ENCODE peak calls at places on chromosomes 6 and 20, in seven cellular contexts. One of them, this sample, is unnamed.

GRCh38 chr6:109292420-109292819 is 89.8 kb downstream of the CD164 start:
- DNase-seq in mesenchymal stem cell: no peak
- DNase-seq in neuronal stem cell: no peak
- DNase-seq in IMR-90: no peak
- DNase-seq in H1: no peak
- DNase-seq in H9: peak
- DNase-seq in mesendoderm: peak
- DNase-seq in this sample: no peak

GRCh38 chr20:14996883-14997672 is 659.7 kb upstream of the FLRT3 start:
- DNase-seq in IMR-90: no peak
- DNase-seq in mesendoderm: no peak
- DNase-seq in H1: no peak
- DNase-seq in mesenchymal stem cell: no peak
- DNase-seq in H9: no peak
- DNase-seq in neuronal stem cell: no peak
- DNase-seq in this sample: peak

GRCh38 chr20:37907330-37907676 is 4.4 kb downstream of the VSTM2L start:
- DNase-seq in H9: no peak
- DNase-seq in mesendoderm: no peak
- DNase-seq in IMR-90: no peak
- DNase-seq in mesenchymal stem cell: no peak
- DNase-seq in neuronal stem cell: no peak
- DNase-seq in H1: no peak
- DNase-seq in this sample: no peak

GRCh38 chr6:123402052-123402451 is 234.7 kb downstream of the TRDN start:
- DNase-seq in mesenchymal stem cell: peak
- DNase-seq in H9: no peak
- DNase-seq in mesendoderm: peak
- DNase-seq in H1: no peak
- DNase-seq in neuronal stem cell: no peak
- DNase-seq in IMR-90: no peak
- DNase-seq in this sample: no peak

GRCh38 chr6:34447915-34448314 is 18.0 kb upstream of the PACSIN1 start:
- DNase-seq in IMR-90: no peak
- DNase-seq in mesendoderm: no peak
- DNase-seq in H9: peak
- DNase-seq in mesenchymal stem cell: no peak
- DNase-seq in H1: peak
- DNase-seq in neuronal stem cell: no peak
- DNase-seq in this sample: peak

GRCh38 chr20:53216856-53217576 is 244.9 kb downstream of the TSHZ2 start:
- DNase-seq in H9: peak
- DNase-seq in neuronal stem cell: peak
- DNase-seq in mesenchymal stem cell: peak
- DNase-seq in H1: peak
- DNase-seq in IMR-90: no peak
- DNase-seq in mesendoderm: peak
- DNase-seq in this sample: peak

GRCh38 chr20:53883098-53883762 is 187.2 kb downstream of the BCAS1 start:
- DNase-seq in H1: no peak
- DNase-seq in H9: no peak
- DNase-seq in neuronal stem cell: no peak
- DNase-seq in IMR-90: peak
- DNase-seq in mesenchymal stem cell: peak
- DNase-seq in mesendoderm: no peak
- DNase-seq in this sample: no peak

GRCh38 chr20:11993886-11994466 is 76.3 kb downstream of the BTBD3 start:
- DNase-seq in mesendoderm: peak
- DNase-seq in mesenchymal stem cell: no peak
- DNase-seq in IMR-90: no peak
- DNase-seq in neuronal stem cell: no peak
- DNase-seq in H1: no peak
- DNase-seq in H9: peak
- DNase-seq in this sample: no peak

GRCh38 chr6:73394577-73395354 is at the start of gene DDX43:
- DNase-seq in H9: peak
- DNase-seq in neuronal stem cell: no peak
- DNase-seq in IMR-90: no peak
- DNase-seq in mesenchymal stem cell: no peak
- DNase-seq in mesendoderm: peak
- DNase-seq in H1: peak
- DNase-seq in this sample: peak

GRCh38 chr6:73393278-73393677 is 1.4 kb upstream of the DDX43 start:
- DNase-seq in H1: no peak
- DNase-seq in neuronal stem cell: no peak
- DNase-seq in mesenchymal stem cell: no peak
- DNase-seq in IMR-90: peak
- DNase-seq in H9: no peak
- DNase-seq in mesendoderm: no peak
- DNase-seq in this sample: peak

GRCh38 chr6:73389854-73390253 is 4.8 kb upstream of the DDX43 start:
- DNase-seq in mesenchymal stem cell: no peak
- DNase-seq in mesendoderm: no peak
- DNase-seq in IMR-90: no peak
- DNase-seq in H9: peak
- DNase-seq in neuronal stem cell: no peak
- DNase-seq in H1: peak
- DNase-seq in this sample: no peak

GRCh38 chr6:73388800-73389512 is 5.7 kb upstream of the DDX43 start:
- DNase-seq in mesenchymal stem cell: peak
- DNase-seq in H1: peak
- DNase-seq in H9: peak
- DNase-seq in neuronal stem cell: peak
- DNase-seq in IMR-90: peak
- DNase-seq in mesendoderm: peak
- DNase-seq in this sample: peak

DNA sequence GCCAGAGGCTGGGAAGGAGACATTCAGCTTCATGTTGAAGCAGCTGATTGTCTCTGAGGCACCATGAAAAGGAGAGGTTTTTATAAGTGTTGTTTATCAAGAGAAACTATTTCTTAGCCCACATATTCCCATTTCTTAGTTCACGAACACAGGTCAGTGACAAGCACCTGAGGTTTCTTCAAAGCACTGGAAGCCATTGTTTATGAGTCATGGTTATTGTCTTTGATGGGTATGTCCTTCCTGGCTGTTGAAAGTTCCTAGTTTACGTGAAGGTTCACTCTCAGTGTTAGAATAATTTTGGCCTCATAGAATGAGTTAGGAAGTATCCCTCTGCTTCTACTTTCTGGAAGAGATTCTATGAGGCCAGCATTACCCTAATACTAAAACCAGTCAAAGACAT is 2.9 kb upstream of the DDX43 start:
- DNase-seq in IMR-90: no peak
- DNase-seq in mesendoderm: peak
- DNase-seq in neuronal stem cell: no peak
- DNase-seq in H1: no peak
- DNase-seq in H9: no peak
- DNase-seq in mesenchymal stem cell: no peak
- DNase-seq in this sample: no peak
- H2BK120ac ChIP-seq in IMR-90: no peak
- H2BK120ac ChIP-seq in mesendoderm: no peak
- H2BK120ac ChIP-seq in neuronal stem cell: no peak
- H2BK120ac ChIP-seq in H1: no peak
- H2BK120ac ChIP-seq in H9: no peak
- H2BK120ac ChIP-seq in mesenchymal stem cell: no peak
- H2BK120ac ChIP-seq in this sample: no peak

GRCh38 chr6:168605964-168606363 is 165.0 kb downstream of the SMOC2 start:
- DNase-seq in H9: no peak
- DNase-seq in mesenchymal stem cell: no peak
- DNase-seq in H1: peak
- DNase-seq in IMR-90: no peak
- DNase-seq in neuronal stem cell: no peak
- DNase-seq in mesendoderm: no peak
- DNase-seq in this sample: no peak
- H2BK120ac ChIP-seq in H9: no peak
- H2BK120ac ChIP-seq in mesenchymal stem cell: no peak
- H2BK120ac ChIP-seq in H1: no peak
- H2BK120ac ChIP-seq in IMR-90: no peak
- H2BK120ac ChIP-seq in neuronal stem cell: no peak
- H2BK120ac ChIP-seq in mesendoderm: no peak
- H2BK120ac ChIP-seq in this sample: no peak

GRCh38 chr6:169741344-169741743 is 10.0 kb downstream of the DYNLT2 start:
- DNase-seq in mesendoderm: no peak
- DNase-seq in mesenchymal stem cell: no peak
- DNase-seq in IMR-90: peak
- DNase-seq in neuronal stem cell: no peak
- DNase-seq in H9: no peak
- DNase-seq in H1: no peak
- DNase-seq in this sample: no peak

GRCh38 chr6:169746556-169746955 is 4.8 kb downstream of the DYNLT2 start:
- DNase-seq in mesenchymal stem cell: no peak
- DNase-seq in H1: no peak
- DNase-seq in neuronal stem cell: no peak
- DNase-seq in IMR-90: no peak
- DNase-seq in H9: no peak
- DNase-seq in mesendoderm: no peak
- DNase-seq in this sample: peak

GRCh38 chr6:169745405-169745804 is 6.0 kb downstream of the DYNLT2 start:
- DNase-seq in mesendoderm: no peak
- DNase-seq in IMR-90: no peak
- DNase-seq in H9: no peak
- DNase-seq in neuronal stem cell: no peak
- DNase-seq in H1: no peak
- DNase-seq in mesenchymal stem cell: no peak
- DNase-seq in this sample: no peak
- H2BK120ac ChIP-seq in mesendoderm: no peak
- H2BK120ac ChIP-seq in IMR-90: no peak
- H2BK120ac ChIP-seq in H9: no peak
- H2BK120ac ChIP-seq in neuronal stem cell: no peak
- H2BK120ac ChIP-seq in H1: no peak
- H2BK120ac ChIP-seq in mesenchymal stem cell: no peak
- H2BK120ac ChIP-seq in this sample: no peak

GRCh38 chr6:136614994-136615393 is 64.8 kb upstream of the MAP7 start:
- DNase-seq in IMR-90: no peak
- DNase-seq in mesendoderm: no peak
- DNase-seq in H1: no peak
- DNase-seq in H9: no peak
- DNase-seq in neuronal stem cell: no peak
- DNase-seq in mesenchymal stem cell: no peak
- DNase-seq in this sample: no peak

GRCh38 chr6:136613477-136613876 is 63.3 kb upstream of the MAP7 start:
- DNase-seq in H9: no peak
- DNase-seq in mesendoderm: no peak
- DNase-seq in mesenchymal stem cell: no peak
- DNase-seq in neuronal stem cell: no peak
- DNase-seq in IMR-90: peak
- DNase-seq in H1: no peak
- DNase-seq in this sample: no peak

GRCh38 chr6:136616527-136616926 is 66.3 kb upstream of the MAP7 start:
- DNase-seq in IMR-90: no peak
- DNase-seq in neuronal stem cell: no peak
- DNase-seq in H9: no peak
- DNase-seq in mesenchymal stem cell: no peak
- DNase-seq in mesendoderm: no peak
- DNase-seq in H1: no peak
- DNase-seq in this sample: no peak

GRCh38 chr6:136612666-136613389 is 62.6 kb upstream of the MAP7 start:
- DNase-seq in H1: no peak
- DNase-seq in IMR-90: no peak
- DNase-seq in neuronal stem cell: no peak
- DNase-seq in mesenchymal stem cell: no peak
- DNase-seq in H9: no peak
- DNase-seq in mesendoderm: no peak
- DNase-seq in this sample: no peak

GRCh38 chr6:136614350-136614749 is 64.1 kb upstream of the MAP7 start:
- DNase-seq in IMR-90: no peak
- DNase-seq in H1: no peak
- DNase-seq in neuronal stem cell: no peak
- DNase-seq in mesendoderm: no peak
- DNase-seq in mesenchymal stem cell: no peak
- DNase-seq in H9: no peak
- DNase-seq in this sample: no peak
- H2BK120ac ChIP-seq in IMR-90: no peak
- H2BK120ac ChIP-seq in H1: no peak
- H2BK120ac ChIP-seq in neuronal stem cell: no peak
- H2BK120ac ChIP-seq in mesendoderm: no peak
- H2BK120ac ChIP-seq in mesenchymal stem cell: no peak
- H2BK120ac ChIP-seq in H9: no peak
- H2BK120ac ChIP-seq in this sample: no peak

GRCh38 chr6:56869346-56869745 is 85.6 kb upstream of the BEND6 start:
- DNase-seq in IMR-90: no peak
- DNase-seq in neuronal stem cell: no peak
- DNase-seq in mesenchymal stem cell: no peak
- DNase-seq in H1: no peak
- DNase-seq in H9: no peak
- DNase-seq in mesendoderm: no peak
- DNase-seq in this sample: no peak

GRCh38 chr6:56875961-56876360 is 78.9 kb upstream of the BEND6 start:
- DNase-seq in H1: no peak
- DNase-seq in neuronal stem cell: no peak
- DNase-seq in mesenchymal stem cell: no peak
- DNase-seq in IMR-90: peak
- DNase-seq in mesendoderm: no peak
- DNase-seq in H9: no peak
- DNase-seq in this sample: no peak

GRCh38 chr6:56877922-56878321 is 77.0 kb upstream of the BEND6 start:
- DNase-seq in mesenchymal stem cell: no peak
- DNase-seq in mesendoderm: no peak
- DNase-seq in IMR-90: no peak
- DNase-seq in neuronal stem cell: no peak
- DNase-seq in H9: no peak
- DNase-seq in H1: no peak
- DNase-seq in this sample: no peak

GRCh38 chr6:56875523-56875922 is 79.4 kb upstream of the BEND6 start:
- DNase-seq in IMR-90: no peak
- DNase-seq in neuronal stem cell: no peak
- DNase-seq in mesendoderm: no peak
- DNase-seq in mesenchymal stem cell: no peak
- DNase-seq in H9: no peak
- DNase-seq in H1: no peak
- DNase-seq in this sample: no peak

GRCh38 chr6:56874328-56874727 is 80.6 kb upstream of the BEND6 start:
- DNase-seq in mesendoderm: no peak
- DNase-seq in H1: no peak
- DNase-seq in mesenchymal stem cell: no peak
- DNase-seq in IMR-90: no peak
- DNase-seq in H9: no peak
- DNase-seq in neuronal stem cell: no peak
- DNase-seq in this sample: no peak
- H2BK120ac ChIP-seq in mesendoderm: no peak
- H2BK120ac ChIP-seq in H1: no peak
- H2BK120ac ChIP-seq in mesenchymal stem cell: no peak
- H2BK120ac ChIP-seq in IMR-90: no peak
- H2BK120ac ChIP-seq in H9: no peak
- H2BK120ac ChIP-seq in neuronal stem cell: no peak
- H2BK120ac ChIP-seq in this sample: no peak

DNA sequence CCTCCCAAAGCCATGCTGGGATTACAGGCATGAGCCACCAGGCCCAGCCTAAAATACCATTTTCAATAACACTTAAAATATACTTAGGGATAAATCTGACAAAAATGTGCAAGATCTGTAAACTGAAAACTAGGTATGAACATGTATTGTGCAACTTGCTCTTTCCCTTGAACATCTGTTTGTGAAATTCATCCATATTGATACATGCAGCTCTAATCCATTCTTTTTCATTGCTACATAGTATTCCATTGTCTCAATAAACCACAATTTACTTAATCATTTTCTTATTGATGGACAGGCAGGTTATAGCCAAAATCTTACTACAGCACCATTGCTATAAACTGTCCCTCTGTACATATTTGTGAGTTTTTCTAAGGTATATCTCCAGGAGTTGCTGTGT is 4.7 kb upstream of the SLC22A16 start:
- DNase-seq in mesenchymal stem cell: no peak
- DNase-seq in mesendoderm: no peak
- DNase-seq in H9: no peak
- DNase-seq in IMR-90: no peak
- DNase-seq in H1: no peak
- DNase-seq in neuronal stem cell: no peak
- DNase-seq in this sample: no peak
- H2BK120ac ChIP-seq in mesenchymal stem cell: no peak
- H2BK120ac ChIP-seq in mesendoderm: no peak
- H2BK120ac ChIP-seq in H9: no peak
- H2BK120ac ChIP-seq in IMR-90: no peak
- H2BK120ac ChIP-seq in H1: no peak
- H2BK120ac ChIP-seq in neuronal stem cell: no peak
- H2BK120ac ChIP-seq in this sample: no peak

This sample was measured in trophoblast cell.